ENCODE peak calls at places on chromosome 19, in five cellular contexts. H is neural progenitor cell, O is GM23338, A is fibroblast of lung, B is HCT116. R is an unnamed sample. For H3K4me1, the result is how much of the 10 kb centered on the place peaks cover.

GRCh38 chr19:48206402-48207093 is 36.1 kb downstream of the ZSWIM9 start:
- DNase-seq in H (no peak), A (no peak), O (no peak), B (no peak), R (no peak)

GRCh38 chr19:23543351-23543750 is 143.7 kb downstream of the ZNF675 start:
- DNase-seq in B (no peak), A (no peak), H (no peak), O (no peak), R (no peak)

GRCh38 chr19:13054605-13055212 is 47.9 kb downstream of the LYL1 start:
- DNase-seq in A (no peak), B (no peak), H (no peak), O (no peak), R (no peak)

GRCh38 chr19:54029930-54030490 is 33.7 kb downstream of the VSTM1 start:
- DNase-seq in O (peak), B (peak), H (peak), A (peak), R (peak)

GRCh38 chr19:41264581-41265375 is 606 bp downstream of the HNRNPUL1 start:
- DNase-seq in H (peak), A (peak), B (no peak), O (peak), R (peak)

GRCh38 chr19:3025516-3025890 is 3.6 kb downstream of the TLE2 start:
- DNase-seq in B (no peak), O (no peak), A (no peak), H (no peak), R (no peak)

GRCh38 chr19:23709347-23709746 is 22.3 kb upstream of the ZNF675 start:
- DNase-seq in A (no peak), B (no peak), O (no peak), H (no peak), R (no peak)

GRCh38 chr19:10861118-10861651 is 10.2 kb upstream of the CARM1 start:
- DNase-seq in B (peak), O (peak), A (no peak), H (peak), R (peak)

GRCh38 chr19:49222011-49222410 is 64.4 kb downstream of the TRPM4 start:
- DNase-seq in B (no peak), H (no peak), O (no peak), A (no peak), R (peak)

GRCh38 chr19:48558018-48558684 is 6.2 kb downstream of the SULT2B1 start:
- DNase-seq in H (no peak), B (peak), A (peak), O (peak), R (no peak)

GRCh38 chr19:4909897-4910593 is 744 bp downstream of the UHRF1 start:
- DNase-seq in A (peak), H (peak), B (peak), O (peak), R (peak)

GRCh38 chr19:47417746-47418594 is 1.4 kb downstream of the MEIS3 start:
- DNase-seq in B (no peak), O (peak), A (peak), H (peak), R (no peak)

GRCh38 chr19:3041756-3042517 is 12.9 kb upstream of the TLE2 start:
- DNase-seq in B (no peak), H (peak), O (peak), A (no peak), R (peak)

GRCh38 chr19:43564800-43565199 is 10.5 kb downstream of the XRCC1 start:
- DNase-seq in B (no peak), O (no peak), H (no peak), A (no peak), R (peak)

GRCh38 chr19:33453207-33453736 is 68.3 kb downstream of the PEPD start:
- DNase-seq in B (no peak), H (no peak), A (no peak), O (no peak), R (no peak)

GRCh38 chr19:52992109-52993004 is 21.4 kb upstream of the ERVV-1 start:
- DNase-seq in O (peak), A (no peak), H (peak), B (no peak), R (no peak)

GRCh38 chr19:1621574-1621973 is 16.3 kb upstream of the UQCR11 start:
- DNase-seq in A (no peak), O (no peak), B (no peak), H (no peak), R (no peak)

GRCh38 chr19:42634409-42635232 is 39.9 kb upstream of the CEACAM8 start:
- DNase-seq in O (peak), H (peak), A (peak), B (peak), R (peak)

GRCh38 chr19:42290523-42291436 is 11.2 kb upstream of the PRR19 start:
- DNase-seq in A (no peak), H (peak), O (peak), B (no peak), R (peak)

GRCh38 chr19:1992759-1993260 is 22.7 kb downstream of the BTBD2 start:
- DNase-seq in A (no peak), B (no peak), H (peak), O (peak), R (no peak)

GRCh38 chr19:30167206-30167903 is 204.8 kb upstream of the ZNF536 start:
- DNase-seq in A (no peak), H (no peak), O (no peak), B (no peak), R (no peak)

GRCh38 chr19:8334458-8335342 is 8.4 kb downstream of the KANK3 start:
- DNase-seq in B (peak), H (peak), A (peak), O (peak), R (peak)

GRCh38 chr19:58513694-58514563 is 2.1 kb upstream of the SLC27A5 start:
- DNase-seq in O (peak), A (peak), H (peak), B (peak), R (peak)

GRCh38 chr19:34480971-34481821 is at the start of gene WTIP:
- DNase-seq in B (peak), O (peak), H (peak), A (peak), R (peak)

GRCh38 chr19:11581740-11582139 is 4.3 kb upstream of the ACP5 start:
- DNase-seq in B (no peak), A (no peak), O (no peak), H (no peak), R (no peak)

GRCh38 chr19:1094978-1095701 is at the start of gene POLR2E:
- DNase-seq in B (peak), A (peak), H (peak), O (peak), R (peak)

GRCh38 chr19:23515551-23515950 is 120.3 kb upstream of the ZNF91 start:
- DNase-seq in B (no peak), O (no peak), H (no peak), A (no peak), R (no peak)

GRCh38 chr19:1168877-1169791 is 4.9 kb downstream of the SBNO2 start:
- DNase-seq in O (no peak), A (peak), H (no peak), B (no peak), R (no peak)

GRCh38 chr19:12723643-12724426 is at the start of gene TNPO2:
- DNase-seq in B (peak), A (peak), O (peak), H (peak), R (peak)

GRCh38 chr19:39809368-39809767 is 24.6 kb downstream of the DYRK1B start:
- DNase-seq in A (no peak), O (no peak), B (no peak), H (no peak), R (no peak)

GRCh38 chr19:49857061-49857833 is 6.3 kb downstream of the PTOV1 start:
- DNase-seq in H (no peak), A (no peak), B (no peak), O (no peak), R (no peak)

GRCh38 chr19:40716031-40716654 is 543 bp downstream of the COQ8B start:
- DNase-seq in B (peak), H (no peak), A (no peak), O (no peak), R (no peak)

GRCh38 chr19:46878613-46879375 is 18.0 kb downstream of the ARHGAP35 start:
- DNase-seq in H (no peak), O (no peak), A (peak), B (no peak), R (no peak)

GRCh38 chr19:38388310-38389100 is at the start of gene SPRED3:
- DNase-seq in H (peak), O (peak), A (peak), B (no peak), R (no peak)

GRCh38 chr19:29119582-29119981 is 93.4 kb downstream of the UQCRFS1 start:
- DNase-seq in B (no peak), A (no peak), H (peak), O (peak), R (no peak)

GRCh38 chr19:10593820-10594637 is 6.9 kb upstream of the AP1M2 start:
- DNase-seq in H (no peak), A (no peak), B (no peak), O (no peak), R (no peak)

GRCh38 chr19:4347521-4347920 is 4.2 kb downstream of the MPND start:
- DNase-seq in A (no peak), H (no peak), O (no peak), B (no peak), R (no peak)

GRCh38 chr19:31418055-31418454 is 68.8 kb upstream of the TSHZ3 start:
- DNase-seq in A (no peak), B (no peak), O (peak), H (no peak), R (no peak)
- H3K4me1 ChIP-seq in A (under half), B (under half), O (half or more), H (under half), R (under half)

GRCh38 chr19:16369664-16370576 is 45.3 kb downstream of the KLF2 start:
- DNase-seq in H (no peak), B (no peak), O (no peak), A (no peak), R (no peak)

GRCh38 chr19:16370671-16371391 is 46.2 kb downstream of the KLF2 start:
- DNase-seq in O (no peak), H (no peak), A (no peak), B (no peak), R (no peak)

GRCh38 chr19:16367269-16367683 is 42.6 kb downstream of the KLF2 start:
- DNase-seq in O (no peak), B (no peak), A (no peak), H (no peak), R (no peak)

GRCh38 chr19:16368385-16369305 is 44.0 kb downstream of the KLF2 start:
- DNase-seq in B (no peak), O (no peak), A (no peak), H (no peak), R (no peak)

DNA sequence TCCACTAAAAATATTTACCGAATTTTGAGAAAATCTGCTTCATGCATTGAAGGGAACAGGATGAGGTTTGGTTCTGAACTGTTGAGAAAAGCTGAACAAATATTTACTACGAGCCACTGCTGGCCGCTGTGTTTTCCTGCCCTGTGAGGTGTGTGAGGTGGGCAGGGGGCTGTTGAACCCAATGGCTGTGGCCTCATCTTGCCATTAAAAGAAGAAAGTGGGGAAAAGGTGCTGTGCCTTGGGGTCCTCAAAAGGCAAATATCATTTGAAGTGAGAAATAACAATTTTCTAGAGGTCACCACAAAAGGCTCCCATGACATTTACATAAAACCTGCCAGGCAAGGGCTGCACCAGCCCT is 44.7 kb downstream of the KLF2 start:
- DNase-seq in B (no peak), A (no peak), O (no peak), H (no peak), R (no peak)
- H3K27ac ChIP-seq in B (no peak), A (no peak), O (no peak), H (no peak), R (no peak)

GRCh38 chr19:18790566-18791314 is at the start of gene COMP:
- DNase-seq in H (peak), B (no peak), O (peak), A (no peak), R (no peak)

GRCh38 chr19:18789422-18789832 is 1.7 kb downstream of the COMP start:
- DNase-seq in A (no peak), B (no peak), O (no peak), H (no peak), R (no peak)

GRCh38 chr19:18789883-18790565 is 1.1 kb downstream of the COMP start:
- DNase-seq in H (peak), A (no peak), O (peak), B (no peak), R (peak)

GRCh38 chr19:18791315-18791678 is 192 bp upstream of the COMP start:
- DNase-seq in O (no peak), B (no peak), A (no peak), H (no peak), R (no peak)

GRCh38 chr19:18788782-18789421 is 2.2 kb downstream of the COMP start:
- DNase-seq in B (no peak), H (no peak), O (peak), A (no peak), R (no peak)
- TF ChIP-seq EZH2 in B (no peak), H (peak), O (peak), A (peak), R (no peak)

DNA sequence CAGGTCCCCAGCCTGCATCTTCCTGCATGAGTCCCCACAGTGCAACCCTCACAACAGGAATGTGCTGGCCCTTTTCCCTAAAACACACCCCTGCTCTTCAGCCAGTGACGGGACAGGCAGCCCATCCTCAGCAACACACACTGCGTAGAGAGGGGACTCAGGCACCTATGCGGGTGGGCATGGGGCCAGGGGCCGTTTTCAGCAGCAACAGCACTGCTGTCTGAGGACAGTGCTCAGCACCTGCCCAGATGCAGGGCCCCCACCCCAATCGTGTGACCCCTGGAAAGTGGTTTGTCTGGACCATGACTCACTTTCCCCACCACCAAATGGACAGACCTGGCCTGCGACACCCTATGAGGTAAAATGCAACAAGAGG is 28.0 kb upstream of the ISYNA1 start:
- DNase-seq in H (no peak), O (no peak), A (no peak), B (no peak), R (no peak)
- H3K4me1 ChIP-seq in H (under half), O (under half), A (under half), B (under half), R (under half)

DNA sequence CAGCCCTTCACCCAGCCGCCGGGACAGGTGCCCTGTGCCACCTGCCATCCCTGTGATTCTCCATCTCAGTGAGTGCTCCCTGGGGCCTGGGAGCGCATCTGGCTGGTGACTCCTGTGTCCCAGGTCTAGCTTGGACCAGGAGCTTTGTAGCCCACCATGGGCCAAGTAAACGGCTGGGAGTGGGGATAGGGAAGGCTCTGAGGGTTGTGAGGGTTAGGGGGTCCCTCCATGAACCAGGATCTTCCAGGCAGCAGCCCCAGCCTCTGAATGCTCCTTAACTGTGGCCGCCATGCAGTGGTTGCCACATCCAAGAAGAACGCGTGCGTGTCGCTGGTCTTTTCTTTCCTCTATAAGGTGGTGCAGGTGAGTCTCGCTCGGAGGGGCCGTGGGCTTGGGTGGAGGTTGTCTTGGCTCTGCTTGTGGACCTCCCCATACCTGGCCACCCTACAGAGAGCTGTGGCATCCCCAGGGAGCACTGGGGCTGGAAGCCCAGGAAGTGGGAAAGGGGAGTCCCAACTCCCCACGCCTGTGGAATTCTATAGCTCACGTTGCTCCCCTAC is 8.4 kb downstream of the AP1M1 start:
- DNase-seq in B (no peak), A (no peak), O (no peak), H (no peak), R (no peak)
- H3K27ac ChIP-seq in B (no peak), A (no peak), O (no peak), H (no peak), R (no peak)

GRCh38 chr19:45396389-45397260 is 8.2 kb downstream of the PPP1R13L start:
- DNase-seq in H (no peak), A (no peak), O (no peak), B (no peak), R (no peak)
- TF ChIP-seq EZH2 in H (no peak), A (no peak), O (peak), B (no peak), R (no peak)